ENCODE peak calls at places on chromosomes 6 and 20, in eight cellular contexts. B is EL; T is AG09319; H is nucleus accumbens; W is NCI-H774; J is colonic mucosa; X is activated gamma-delta T cell treated with anti-CD3 and anti-CD28 coated beads, Interleukin-2, amount 50 U/mL, for 16 hours; S is T-helper 1 cell. N is an unnamed sample.

GRCh38 chr20:57498425-57499400 is 26.2 kb downstream of the CTCFL start:
- DNase-seq in B (peak; percentile 64), T (no peak), H (no peak), W (no peak), J (peak; percentile 40), X (no peak), S (peak; percentile 12), N (no peak)

GRCh38 chr20:62054451-62054953 is 11.2 kb downstream of the TAF4 start:
- DNase-seq in B (no peak), T (no peak), H (no peak), W (no peak), J (no peak), X (no peak), S (no peak), N (no peak)

GRCh38 chr6:31158863-31159855 is 770 bp downstream of the TCF19 start:
- DNase-seq in B (peak; percentile 50), T (no peak), H (no peak), W (no peak), J (peak; percentile 34), X (no peak), S (peak; percentile 44), N (no peak)

GRCh38 chr6:77740380-77740779 is 87.5 kb downstream of the MEI4 start:
- DNase-seq in B (peak; percentile 4), T (no peak), H (no peak), W (no peak), J (no peak), X (no peak), S (no peak), N (no peak)

GRCh38 chr6:15249371-15250019 is 3.6 kb downstream of the JARID2 start:
- DNase-seq in B (no peak), T (no peak), H (no peak), W (no peak), J (no peak), X (no peak), S (no peak), N (no peak)

GRCh38 chr20:49586967-49587587 is 19.1 kb upstream of the PTGIS start:
- DNase-seq in B (peak; percentile 54), T (peak; percentile 82), H (no peak), W (no peak), J (no peak), X (no peak), S (no peak), N (no peak)

GRCh38 chr6:11384531-11385309 is 152.3 kb upstream of the NEDD9 start:
- DNase-seq in B (peak; percentile 56), T (peak; percentile 10), H (no peak), W (no peak), J (no peak), X (no peak), S (no peak), N (no peak)

GRCh38 chr20:49344975-49345374 is 67.1 kb upstream of the ZNFX1 start:
- DNase-seq in B (peak; percentile 98), T (peak; percentile 81), H (peak; percentile 41), W (no peak), J (peak; percentile 21), X (no peak), S (no peak), N (no peak)

GRCh38 chr20:62580733-62581132 is 61.6 kb upstream of the SLCO4A1 start:
- DNase-seq in B (no peak), T (no peak), H (no peak), W (no peak), J (no peak), X (no peak), S (no peak), N (no peak)

GRCh38 chr20:43723194-43723593 is 3.6 kb downstream of the GTSF1L start:
- DNase-seq in B (no peak), T (peak; percentile 49), H (no peak), W (no peak), J (no peak), X (no peak), S (no peak), N (no peak)

GRCh38 chr6:64146094-64146493 is 510.5 kb downstream of the PHF3 start:
- DNase-seq in B (no peak), T (no peak), H (no peak), W (no peak), J (no peak), X (no peak), S (no peak), N (no peak)

GRCh38 chr6:2578729-2579128 is 172.0 kb downstream of the MYLK4 start:
- DNase-seq in B (peak; percentile 23), T (no peak), H (no peak), W (no peak), J (no peak), X (no peak), S (no peak), N (no peak)

GRCh38 chr6:168244961-168245551 is 74.5 kb downstream of the DACT2 start:
- DNase-seq in B (no peak), T (no peak), H (no peak), W (peak; percentile 19), J (no peak), X (no peak), S (no peak), N (no peak)

GRCh38 chr20:1286267-1287036 is 20.4 kb downstream of the SNPH start:
- DNase-seq in B (no peak), T (no peak), H (no peak), W (no peak), J (no peak), X (no peak), S (no peak), N (no peak)

GRCh38 chr6:24313477-24314141 is 44.2 kb downstream of the DCDC2 start:
- DNase-seq in B (peak; percentile 89), T (no peak), H (no peak), W (no peak), J (no peak), X (no peak), S (no peak), N (no peak)